ENCODE peak calls at places on chromosomes 3 and 15, in five cellular contexts. One of them, this sample, is unnamed.

GRCh38 chr3:156693166-156693565 is 18.8 kb downstream of the TIPARP start:
- DNase-seq in neuronal stem cell: no peak
- DNase-seq in heart right ventricle: no peak
- DNase-seq in psoas muscle: no peak
- DNase-seq in naive thymus-derived CD4-positive, alpha-beta T cell: no peak
- DNase-seq in this sample: no peak

GRCh38 chr15:68431792-68432401 is at the start of gene ITGA11:
- DNase-seq in neuronal stem cell: peak
- DNase-seq in heart right ventricle: peak
- DNase-seq in psoas muscle: peak
- DNase-seq in naive thymus-derived CD4-positive, alpha-beta T cell: no peak
- DNase-seq in this sample: peak

GRCh38 chr3:94036909-94037507 is 8.6 kb upstream of the STX19 start:
- DNase-seq in neuronal stem cell: no peak
- DNase-seq in heart right ventricle: no peak
- DNase-seq in psoas muscle: no peak
- DNase-seq in naive thymus-derived CD4-positive, alpha-beta T cell: no peak
- DNase-seq in this sample: no peak

GRCh38 chr3:151165221-151165620 is 37.8 kb downstream of the GPR171 start:
- DNase-seq in neuronal stem cell: no peak
- DNase-seq in heart right ventricle: no peak
- DNase-seq in psoas muscle: no peak
- DNase-seq in naive thymus-derived CD4-positive, alpha-beta T cell: no peak
- DNase-seq in this sample: no peak

GRCh38 chr15:50189630-50190029 is 7.6 kb downstream of the SLC27A2 start:
- DNase-seq in neuronal stem cell: no peak
- DNase-seq in heart right ventricle: no peak
- DNase-seq in psoas muscle: no peak
- DNase-seq in naive thymus-derived CD4-positive, alpha-beta T cell: no peak
- DNase-seq in this sample: no peak

GRCh38 chr3:71838406-71838805 is 53.5 kb upstream of the PROK2 start:
- DNase-seq in neuronal stem cell: no peak
- DNase-seq in heart right ventricle: no peak
- DNase-seq in psoas muscle: no peak
- DNase-seq in naive thymus-derived CD4-positive, alpha-beta T cell: no peak
- DNase-seq in this sample: no peak

GRCh38 chr3:161273589-161274218 is 52.6 kb downstream of the NMD3 start:
- DNase-seq in neuronal stem cell: peak
- DNase-seq in heart right ventricle: no peak
- DNase-seq in psoas muscle: no peak
- DNase-seq in naive thymus-derived CD4-positive, alpha-beta T cell: peak
- DNase-seq in this sample: no peak

GRCh38 chr3:127589600-127590281 is 792 bp downstream of the TPRA1 start:
- DNase-seq in neuronal stem cell: no peak
- DNase-seq in heart right ventricle: peak
- DNase-seq in psoas muscle: no peak
- DNase-seq in naive thymus-derived CD4-positive, alpha-beta T cell: no peak
- DNase-seq in this sample: no peak

GRCh38 chr3:63228677-63229076 is 49.4 kb upstream of the SYNPR start:
- DNase-seq in neuronal stem cell: peak
- DNase-seq in heart right ventricle: no peak
- DNase-seq in psoas muscle: no peak
- DNase-seq in naive thymus-derived CD4-positive, alpha-beta T cell: no peak
- DNase-seq in this sample: peak

GRCh38 chr3:56366641-56366984 is 101.7 kb downstream of the ERC2 start:
- DNase-seq in neuronal stem cell: no peak
- DNase-seq in heart right ventricle: no peak
- DNase-seq in psoas muscle: no peak
- DNase-seq in naive thymus-derived CD4-positive, alpha-beta T cell: no peak
- DNase-seq in this sample: no peak

GRCh38 chr3:176988795-176989194 is 208.5 kb downstream of the TBL1XR1 start:
- DNase-seq in neuronal stem cell: no peak
- DNase-seq in heart right ventricle: no peak
- DNase-seq in psoas muscle: no peak
- DNase-seq in naive thymus-derived CD4-positive, alpha-beta T cell: no peak
- DNase-seq in this sample: no peak

GRCh38 chr3:87792193-87792531 is 266.6 kb downstream of the CGGBP1 start:
- DNase-seq in neuronal stem cell: no peak
- DNase-seq in heart right ventricle: no peak
- DNase-seq in psoas muscle: no peak
- DNase-seq in naive thymus-derived CD4-positive, alpha-beta T cell: no peak
- DNase-seq in this sample: no peak

GRCh38 chr3:77342688-77343087 is 302.8 kb downstream of the ROBO2 start:
- DNase-seq in neuronal stem cell: no peak
- DNase-seq in heart right ventricle: no peak
- DNase-seq in psoas muscle: no peak
- DNase-seq in naive thymus-derived CD4-positive, alpha-beta T cell: no peak
- DNase-seq in this sample: no peak

GRCh38 chr3:197750863-197751737 is 1.4 kb downstream of the FYTTD1 start:
- DNase-seq in neuronal stem cell: no peak
- DNase-seq in heart right ventricle: peak
- DNase-seq in psoas muscle: peak
- DNase-seq in naive thymus-derived CD4-positive, alpha-beta T cell: peak
- DNase-seq in this sample: peak

GRCh38 chr3:22819209-22819608 is 383.9 kb upstream of the UBE2E2 start:
- DNase-seq in neuronal stem cell: no peak
- DNase-seq in heart right ventricle: no peak
- DNase-seq in psoas muscle: no peak
- DNase-seq in naive thymus-derived CD4-positive, alpha-beta T cell: no peak
- DNase-seq in this sample: no peak

GRCh38 chr3:196645091-196645490 is 5.6 kb downstream of the NRROS start:
- DNase-seq in neuronal stem cell: no peak
- DNase-seq in heart right ventricle: no peak
- DNase-seq in psoas muscle: no peak
- DNase-seq in naive thymus-derived CD4-positive, alpha-beta T cell: no peak
- DNase-seq in this sample: no peak

GRCh38 chr15:66720206-66721010 is 18.4 kb downstream of the SMAD6 start:
- DNase-seq in neuronal stem cell: no peak
- DNase-seq in heart right ventricle: no peak
- DNase-seq in psoas muscle: peak
- DNase-seq in naive thymus-derived CD4-positive, alpha-beta T cell: no peak
- DNase-seq in this sample: no peak

GRCh38 chr3:33074217-33075067 is 22.5 kb downstream of the GLB1 start:
- DNase-seq in neuronal stem cell: peak
- DNase-seq in heart right ventricle: peak
- DNase-seq in psoas muscle: peak
- DNase-seq in naive thymus-derived CD4-positive, alpha-beta T cell: peak
- DNase-seq in this sample: no peak

GRCh38 chr3:159458010-159458409 is 530.6 kb upstream of the IL12A start:
- DNase-seq in neuronal stem cell: no peak
- DNase-seq in heart right ventricle: no peak
- DNase-seq in psoas muscle: no peak
- DNase-seq in naive thymus-derived CD4-positive, alpha-beta T cell: no peak
- DNase-seq in this sample: no peak

GRCh38 chr3:69339766-69340165 is 46.1 kb downstream of the FRMD4B start:
- DNase-seq in neuronal stem cell: no peak
- DNase-seq in heart right ventricle: no peak
- DNase-seq in psoas muscle: no peak
- DNase-seq in naive thymus-derived CD4-positive, alpha-beta T cell: no peak
- DNase-seq in this sample: no peak

GRCh38 chr3:46874430-46874829 is 3.1 kb upstream of the PTH1R start:
- DNase-seq in neuronal stem cell: no peak
- DNase-seq in heart right ventricle: peak
- DNase-seq in psoas muscle: no peak
- DNase-seq in naive thymus-derived CD4-positive, alpha-beta T cell: no peak
- DNase-seq in this sample: no peak

GRCh38 chr3:13612829-13613228 is 63.9 kb downstream of the FBLN2 start:
- DNase-seq in neuronal stem cell: no peak
- DNase-seq in heart right ventricle: peak
- DNase-seq in psoas muscle: peak
- DNase-seq in naive thymus-derived CD4-positive, alpha-beta T cell: no peak
- DNase-seq in this sample: no peak

GRCh38 chr15:68676011-68676605 is 97.3 kb downstream of the CORO2B start:
- DNase-seq in neuronal stem cell: no peak
- DNase-seq in heart right ventricle: no peak
- DNase-seq in psoas muscle: no peak
- DNase-seq in naive thymus-derived CD4-positive, alpha-beta T cell: no peak
- DNase-seq in this sample: no peak

GRCh38 chr3:185657211-185657610 is 71.1 kb downstream of the SENP2 start:
- DNase-seq in neuronal stem cell: no peak
- DNase-seq in heart right ventricle: no peak
- DNase-seq in psoas muscle: no peak
- DNase-seq in naive thymus-derived CD4-positive, alpha-beta T cell: no peak
- DNase-seq in this sample: no peak

GRCh38 chr3:27628029-27628750 is 93.9 kb downstream of the EOMES start:
- DNase-seq in neuronal stem cell: no peak
- DNase-seq in heart right ventricle: no peak
- DNase-seq in psoas muscle: no peak
- DNase-seq in naive thymus-derived CD4-positive, alpha-beta T cell: no peak
- DNase-seq in this sample: no peak

GRCh38 chr3:64353256-64353655 is 128.0 kb upstream of the PRICKLE2 start:
- DNase-seq in neuronal stem cell: no peak
- DNase-seq in heart right ventricle: no peak
- DNase-seq in psoas muscle: no peak
- DNase-seq in naive thymus-derived CD4-positive, alpha-beta T cell: no peak
- DNase-seq in this sample: no peak

GRCh38 chr3:54262541-54262940 is 140.2 kb downstream of the CACNA2D3 start:
- DNase-seq in neuronal stem cell: no peak
- DNase-seq in heart right ventricle: no peak
- DNase-seq in psoas muscle: no peak
- DNase-seq in naive thymus-derived CD4-positive, alpha-beta T cell: no peak
- DNase-seq in this sample: no peak

GRCh38 chr15:62390793-62391543 is 225.9 kb upstream of the C2CD4B start:
- DNase-seq in neuronal stem cell: peak
- DNase-seq in heart right ventricle: peak
- DNase-seq in psoas muscle: peak
- DNase-seq in naive thymus-derived CD4-positive, alpha-beta T cell: no peak
- DNase-seq in this sample: peak

GRCh38 chr3:130548356-130548755 is 31.4 kb downstream of the COL6A6 start:
- DNase-seq in neuronal stem cell: no peak
- DNase-seq in heart right ventricle: no peak
- DNase-seq in psoas muscle: no peak
- DNase-seq in naive thymus-derived CD4-positive, alpha-beta T cell: no peak
- DNase-seq in this sample: no peak

GRCh38 chr15:70146771-70147170 is 49.1 kb upstream of the TLE3 start:
- DNase-seq in neuronal stem cell: no peak
- DNase-seq in heart right ventricle: no peak
- DNase-seq in psoas muscle: no peak
- DNase-seq in naive thymus-derived CD4-positive, alpha-beta T cell: no peak
- DNase-seq in this sample: no peak
- H3K4me3 ChIP-seq in neuronal stem cell: no peak
- H3K4me3 ChIP-seq in heart right ventricle: no peak
- H3K4me3 ChIP-seq in psoas muscle: no peak
- H3K4me3 ChIP-seq in naive thymus-derived CD4-positive, alpha-beta T cell: no peak
- H3K4me3 ChIP-seq in this sample: no peak

GRCh38 chr3:136984837-136985236 is 27.1 kb downstream of the IL20RB start:
- DNase-seq in neuronal stem cell: no peak
- DNase-seq in heart right ventricle: no peak
- DNase-seq in psoas muscle: no peak
- DNase-seq in naive thymus-derived CD4-positive, alpha-beta T cell: no peak
- DNase-seq in this sample: no peak
- H3K4me3 ChIP-seq in neuronal stem cell: no peak
- H3K4me3 ChIP-seq in heart right ventricle: no peak
- H3K4me3 ChIP-seq in psoas muscle: no peak
- H3K4me3 ChIP-seq in naive thymus-derived CD4-positive, alpha-beta T cell: no peak
- H3K4me3 ChIP-seq in this sample: no peak

DNA sequence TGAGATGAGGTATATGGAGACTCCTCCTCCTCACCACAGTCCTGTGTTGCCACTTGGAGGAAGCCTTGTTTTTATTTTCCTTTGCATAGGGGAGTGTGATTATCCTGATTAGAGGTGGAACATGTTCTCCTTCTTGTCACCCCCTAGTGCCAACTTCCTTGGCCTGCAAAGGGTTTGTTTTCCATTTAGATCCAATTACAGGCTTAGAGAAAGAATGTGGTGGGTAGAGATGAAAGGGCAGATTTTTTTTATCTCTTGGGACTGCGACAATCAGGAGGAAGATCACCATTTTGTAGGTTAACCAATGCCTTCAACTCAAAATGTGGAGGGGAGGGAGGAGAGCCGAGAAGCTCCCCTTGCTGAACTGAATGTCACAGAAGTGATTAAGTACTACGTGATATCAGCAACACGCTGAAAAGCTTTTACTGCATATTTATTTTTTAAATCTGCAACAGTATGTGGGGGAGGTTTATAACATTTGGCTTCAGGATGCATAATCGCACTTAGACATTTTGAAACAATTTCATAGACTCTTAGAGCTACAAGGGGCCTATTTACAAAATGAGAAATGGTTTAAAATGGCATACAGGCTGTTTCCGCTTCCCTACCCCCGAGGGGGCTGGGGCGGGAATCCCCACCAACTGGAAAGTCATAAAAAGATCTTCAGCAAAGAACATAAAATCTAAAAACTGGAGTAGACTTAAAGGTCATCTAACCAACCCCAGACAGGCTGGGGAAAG is 2.4 kb downstream of the LMCD1 start:
- DNase-seq in neuronal stem cell: no peak
- DNase-seq in heart right ventricle: no peak
- DNase-seq in psoas muscle: no peak
- DNase-seq in naive thymus-derived CD4-positive, alpha-beta T cell: no peak
- DNase-seq in this sample: peak
- H3K4me3 ChIP-seq in neuronal stem cell: no peak
- H3K4me3 ChIP-seq in heart right ventricle: no peak
- H3K4me3 ChIP-seq in psoas muscle: peak
- H3K4me3 ChIP-seq in naive thymus-derived CD4-positive, alpha-beta T cell: no peak
- H3K4me3 ChIP-seq in this sample: peak

GRCh38 chr3:184178522-184179138 is 4.0 kb downstream of the AP2M1 start:
- DNase-seq in neuronal stem cell: no peak
- DNase-seq in heart right ventricle: no peak
- DNase-seq in psoas muscle: no peak
- DNase-seq in naive thymus-derived CD4-positive, alpha-beta T cell: no peak
- DNase-seq in this sample: no peak

GRCh38 chr3:184177767-184178306 is 3.2 kb downstream of the AP2M1 start:
- DNase-seq in neuronal stem cell: no peak
- DNase-seq in heart right ventricle: no peak
- DNase-seq in psoas muscle: no peak
- DNase-seq in naive thymus-derived CD4-positive, alpha-beta T cell: no peak
- DNase-seq in this sample: no peak

GRCh38 chr3:184175981-184176376 is 1.3 kb downstream of the AP2M1 start:
- DNase-seq in neuronal stem cell: no peak
- DNase-seq in heart right ventricle: no peak
- DNase-seq in psoas muscle: no peak
- DNase-seq in naive thymus-derived CD4-positive, alpha-beta T cell: no peak
- DNase-seq in this sample: no peak

GRCh38 chr3:184176377-184177330 is 2.0 kb downstream of the AP2M1 start:
- DNase-seq in neuronal stem cell: peak
- DNase-seq in heart right ventricle: peak
- DNase-seq in psoas muscle: peak
- DNase-seq in naive thymus-derived CD4-positive, alpha-beta T cell: no peak
- DNase-seq in this sample: no peak

GRCh38 chr3:184177331-184177731 is 2.7 kb downstream of the AP2M1 start:
- DNase-seq in neuronal stem cell: peak
- DNase-seq in heart right ventricle: no peak
- DNase-seq in psoas muscle: no peak
- DNase-seq in naive thymus-derived CD4-positive, alpha-beta T cell: no peak
- DNase-seq in this sample: no peak
- H3K4me3 ChIP-seq in neuronal stem cell: peak
- H3K4me3 ChIP-seq in heart right ventricle: no peak
- H3K4me3 ChIP-seq in psoas muscle: peak
- H3K4me3 ChIP-seq in naive thymus-derived CD4-positive, alpha-beta T cell: no peak
- H3K4me3 ChIP-seq in this sample: no peak

This sample was measured in GM06990.